ENCODE peak calls at places on chromosome 14, in eight cellular contexts. One of them, this sample, is unnamed.

GRCh38 chr14:72643317-72643801 is 250.5 kb downstream of the DPF3 start:
- DNase-seq in pancreas: no peak
- DNase-seq in progenitor cell of endocrine pancreas: no peak
- DNase-seq in astrocyte of the cerebellum: peak; percentile 95
- DNase-seq in colonic mucosa: no peak
- DNase-seq in endothelial cell: no peak
- DNase-seq in body of pancreas: no peak
- DNase-seq in IMR-90: peak; percentile 99
- DNase-seq in this sample: no peak

GRCh38 chr14:75960219-75960618 is 21.6 kb downstream of the TGFB3 start:
- DNase-seq in pancreas: no peak
- DNase-seq in progenitor cell of endocrine pancreas: no peak
- DNase-seq in astrocyte of the cerebellum: no peak
- DNase-seq in colonic mucosa: no peak
- DNase-seq in endothelial cell: no peak
- DNase-seq in body of pancreas: no peak
- DNase-seq in IMR-90: no peak
- DNase-seq in this sample: peak; percentile 74

GRCh38 chr14:77459072-77459723 is 1.3 kb downstream of the AHSA1 start:
- DNase-seq in pancreas: peak; percentile 34
- DNase-seq in progenitor cell of endocrine pancreas: no peak
- DNase-seq in astrocyte of the cerebellum: peak; percentile 65
- DNase-seq in colonic mucosa: peak; percentile 85
- DNase-seq in endothelial cell: peak; percentile 72
- DNase-seq in body of pancreas: peak; percentile 39
- DNase-seq in IMR-90: peak; percentile 77
- DNase-seq in this sample: peak; percentile 49

GRCh38 chr14:22780105-22780679 is 13.7 kb downstream of the OXA1L start:
- DNase-seq in pancreas: no peak
- DNase-seq in progenitor cell of endocrine pancreas: no peak
- DNase-seq in astrocyte of the cerebellum: no peak
- DNase-seq in colonic mucosa: no peak
- DNase-seq in endothelial cell: no peak
- DNase-seq in body of pancreas: peak; percentile 20
- DNase-seq in IMR-90: peak; percentile 35
- DNase-seq in this sample: no peak

GRCh38 chr14:68666206-68666730 is 126.6 kb downstream of the ZFP36L1 start:
- DNase-seq in pancreas: no peak
- DNase-seq in progenitor cell of endocrine pancreas: no peak
- DNase-seq in astrocyte of the cerebellum: no peak
- DNase-seq in colonic mucosa: no peak
- DNase-seq in endothelial cell: no peak
- DNase-seq in body of pancreas: no peak
- DNase-seq in IMR-90: peak; percentile 43
- DNase-seq in this sample: no peak

GRCh38 chr14:72291908-72292688 is 359.9 kb downstream of the RGS6 start:
- DNase-seq in pancreas: no peak
- DNase-seq in progenitor cell of endocrine pancreas: peak; percentile 16
- DNase-seq in astrocyte of the cerebellum: peak; percentile 1
- DNase-seq in colonic mucosa: no peak
- DNase-seq in endothelial cell: peak; percentile 55
- DNase-seq in body of pancreas: peak; percentile 24
- DNase-seq in IMR-90: peak; percentile 58
- DNase-seq in this sample: peak; percentile 42

GRCh38 chr14:52961060-52961639 is 10.3 kb upstream of the FERMT2 start:
- DNase-seq in pancreas: peak; percentile 27
- DNase-seq in progenitor cell of endocrine pancreas: no peak
- DNase-seq in astrocyte of the cerebellum: no peak
- DNase-seq in colonic mucosa: peak; percentile 28
- DNase-seq in endothelial cell: peak; percentile 21
- DNase-seq in body of pancreas: peak; percentile 63
- DNase-seq in IMR-90: peak; percentile 68
- DNase-seq in this sample: peak; percentile 76

GRCh38 chr14:69535230-69535848 is 39.3 kb downstream of the CCDC177 start:
- DNase-seq in pancreas: no peak
- DNase-seq in progenitor cell of endocrine pancreas: peak; percentile 34
- DNase-seq in astrocyte of the cerebellum: no peak
- DNase-seq in colonic mucosa: peak; percentile 45
- DNase-seq in endothelial cell: peak; percentile 64
- DNase-seq in body of pancreas: peak; percentile 34
- DNase-seq in IMR-90: peak; percentile 50
- DNase-seq in this sample: no peak

GRCh38 chr14:93884950-93885349 is 42.2 kb upstream of the FAM181A start:
- DNase-seq in pancreas: no peak
- DNase-seq in progenitor cell of endocrine pancreas: no peak
- DNase-seq in astrocyte of the cerebellum: no peak
- DNase-seq in colonic mucosa: no peak
- DNase-seq in endothelial cell: no peak
- DNase-seq in body of pancreas: no peak
- DNase-seq in IMR-90: no peak
- DNase-seq in this sample: no peak

GRCh38 chr14:64186231-64187129 is 107.7 kb downstream of the ESR2 start:
- DNase-seq in pancreas: peak; percentile 56
- DNase-seq in progenitor cell of endocrine pancreas: no peak
- DNase-seq in astrocyte of the cerebellum: no peak
- DNase-seq in colonic mucosa: no peak
- DNase-seq in endothelial cell: no peak
- DNase-seq in body of pancreas: peak; percentile 73
- DNase-seq in IMR-90: no peak
- DNase-seq in this sample: no peak

GRCh38 chr14:64465208-64465821 is at the start of gene AKAP5:
- DNase-seq in pancreas: peak; percentile 69
- DNase-seq in progenitor cell of endocrine pancreas: peak; percentile 81
- DNase-seq in astrocyte of the cerebellum: no peak
- DNase-seq in colonic mucosa: peak; percentile 77
- DNase-seq in endothelial cell: peak; percentile 86
- DNase-seq in body of pancreas: peak; percentile 58
- DNase-seq in IMR-90: peak; percentile 11
- DNase-seq in this sample: peak; percentile 86

GRCh38 chr14:88935083-88935482 is 110.6 kb downstream of the TTC8 start:
- DNase-seq in pancreas: no peak
- DNase-seq in progenitor cell of endocrine pancreas: no peak
- DNase-seq in astrocyte of the cerebellum: no peak
- DNase-seq in colonic mucosa: no peak
- DNase-seq in endothelial cell: no peak
- DNase-seq in body of pancreas: no peak
- DNase-seq in IMR-90: no peak
- DNase-seq in this sample: no peak

GRCh38 chr14:88933203-88933602 is 108.8 kb downstream of the TTC8 start:
- DNase-seq in pancreas: no peak
- DNase-seq in progenitor cell of endocrine pancreas: no peak
- DNase-seq in astrocyte of the cerebellum: no peak
- DNase-seq in colonic mucosa: no peak
- DNase-seq in endothelial cell: no peak
- DNase-seq in body of pancreas: no peak
- DNase-seq in IMR-90: no peak
- DNase-seq in this sample: no peak

GRCh38 chr14:88934231-88934898 is 109.9 kb downstream of the TTC8 start:
- DNase-seq in pancreas: no peak
- DNase-seq in progenitor cell of endocrine pancreas: no peak
- DNase-seq in astrocyte of the cerebellum: peak; percentile 8
- DNase-seq in colonic mucosa: no peak
- DNase-seq in endothelial cell: no peak
- DNase-seq in body of pancreas: no peak
- DNase-seq in IMR-90: peak; percentile 49
- DNase-seq in this sample: no peak

GRCh38 chr14:88929656-88930436 is 105.4 kb downstream of the TTC8 start:
- DNase-seq in pancreas: no peak
- DNase-seq in progenitor cell of endocrine pancreas: no peak
- DNase-seq in astrocyte of the cerebellum: no peak
- DNase-seq in colonic mucosa: no peak
- DNase-seq in endothelial cell: no peak
- DNase-seq in body of pancreas: no peak
- DNase-seq in IMR-90: no peak
- DNase-seq in this sample: no peak
- TF ChIP-seq CTCF in pancreas: no peak
- TF ChIP-seq CTCF in progenitor cell of endocrine pancreas: no peak
- TF ChIP-seq CTCF in astrocyte of the cerebellum: no peak
- TF ChIP-seq CTCF in colonic mucosa: no peak
- TF ChIP-seq CTCF in endothelial cell: no peak
- TF ChIP-seq CTCF in body of pancreas: no peak
- TF ChIP-seq CTCF in IMR-90: peak; percentile 4
- TF ChIP-seq CTCF in this sample: no peak

GRCh38 chr14:70873627-70874026 is 33.6 kb upstream of the PCNX1 start:
- DNase-seq in pancreas: no peak
- DNase-seq in progenitor cell of endocrine pancreas: no peak
- DNase-seq in astrocyte of the cerebellum: no peak
- DNase-seq in colonic mucosa: no peak
- DNase-seq in endothelial cell: no peak
- DNase-seq in body of pancreas: no peak
- DNase-seq in IMR-90: no peak
- DNase-seq in this sample: no peak
- TF ChIP-seq CTCF in pancreas: no peak
- TF ChIP-seq CTCF in progenitor cell of endocrine pancreas: no peak
- TF ChIP-seq CTCF in astrocyte of the cerebellum: no peak
- TF ChIP-seq CTCF in colonic mucosa: no peak
- TF ChIP-seq CTCF in endothelial cell: no peak
- TF ChIP-seq CTCF in body of pancreas: no peak
- TF ChIP-seq CTCF in IMR-90: no peak
- TF ChIP-seq CTCF in this sample: peak; percentile 3

GRCh38 chr14:95514131-95515079 is 2.0 kb downstream of the SYNE3 start:
- DNase-seq in pancreas: no peak
- DNase-seq in progenitor cell of endocrine pancreas: no peak
- DNase-seq in astrocyte of the cerebellum: no peak
- DNase-seq in colonic mucosa: no peak
- DNase-seq in endothelial cell: no peak
- DNase-seq in body of pancreas: peak; percentile 57
- DNase-seq in IMR-90: no peak
- DNase-seq in this sample: no peak

GRCh38 chr14:95518045-95518751 is 1.7 kb upstream of the SYNE3 start:
- DNase-seq in pancreas: no peak
- DNase-seq in progenitor cell of endocrine pancreas: no peak
- DNase-seq in astrocyte of the cerebellum: no peak
- DNase-seq in colonic mucosa: no peak
- DNase-seq in endothelial cell: no peak
- DNase-seq in body of pancreas: no peak
- DNase-seq in IMR-90: peak; percentile 57
- DNase-seq in this sample: no peak

GRCh38 chr14:95516554-95517209 is at the start of gene SYNE3:
- DNase-seq in pancreas: peak; percentile 52
- DNase-seq in progenitor cell of endocrine pancreas: no peak
- DNase-seq in astrocyte of the cerebellum: no peak
- DNase-seq in colonic mucosa: peak; percentile 78
- DNase-seq in endothelial cell: no peak
- DNase-seq in body of pancreas: peak; percentile 51
- DNase-seq in IMR-90: no peak
- DNase-seq in this sample: peak; percentile 94

GRCh38 chr14:95515080-95515489 is 1.4 kb downstream of the SYNE3 start:
- DNase-seq in pancreas: no peak
- DNase-seq in progenitor cell of endocrine pancreas: no peak
- DNase-seq in astrocyte of the cerebellum: no peak
- DNase-seq in colonic mucosa: no peak
- DNase-seq in endothelial cell: no peak
- DNase-seq in body of pancreas: peak; percentile 29
- DNase-seq in IMR-90: no peak
- DNase-seq in this sample: no peak

DNA sequence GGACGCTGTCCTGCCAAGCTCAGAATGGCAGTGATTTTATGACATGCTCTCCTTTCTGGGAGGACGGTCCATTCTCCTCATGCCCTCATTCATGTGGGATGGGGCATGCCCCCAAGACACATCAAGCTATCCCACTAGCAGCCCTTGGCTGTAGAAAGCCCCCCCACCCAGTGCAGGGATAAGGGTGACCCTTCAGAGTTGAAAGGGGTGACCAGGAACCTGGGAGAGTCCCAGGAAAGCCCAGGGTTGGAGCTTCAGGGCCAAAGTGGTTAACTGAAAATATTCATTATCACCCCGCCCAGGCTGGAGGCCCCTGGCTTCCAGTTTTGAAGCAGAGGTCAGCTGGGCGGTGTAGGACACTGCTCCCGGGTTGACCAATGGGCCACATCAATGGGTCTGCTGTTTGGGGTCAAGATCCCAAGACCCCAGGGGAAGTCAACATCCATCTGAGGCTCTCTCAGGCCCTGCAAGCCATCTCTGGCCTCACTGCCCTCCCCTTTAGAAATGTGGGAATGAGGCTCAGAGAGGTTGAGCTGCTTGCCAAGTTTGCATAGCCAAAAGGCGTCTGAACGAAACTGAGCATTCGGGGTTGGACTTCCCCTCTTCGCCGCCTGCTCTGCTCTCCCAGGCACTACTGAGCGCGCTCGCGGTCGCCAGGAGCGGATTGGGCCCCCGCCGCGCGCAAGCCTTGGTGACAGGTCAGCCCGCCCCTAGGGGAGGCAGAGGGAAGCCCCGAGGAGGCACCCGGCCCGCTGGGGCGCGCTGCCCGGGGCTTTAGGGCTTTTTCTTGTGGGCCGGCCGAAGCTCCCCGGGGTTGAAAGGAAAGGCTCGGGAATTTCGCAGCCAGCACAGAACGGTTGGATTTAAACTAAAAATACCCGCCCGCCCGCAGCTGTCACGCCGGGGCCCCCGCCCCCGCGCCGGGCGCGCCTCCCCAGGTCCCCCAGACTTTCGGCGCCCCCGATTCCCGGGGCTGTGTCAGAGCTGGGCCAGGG is 630 bp downstream of the SYNE3 start:
- DNase-seq in pancreas: peak; percentile 52
- DNase-seq in progenitor cell of endocrine pancreas: peak; percentile 55
- DNase-seq in astrocyte of the cerebellum: no peak
- DNase-seq in colonic mucosa: peak; percentile 75
- DNase-seq in endothelial cell: peak; percentile 61
- DNase-seq in body of pancreas: peak; percentile 68
- DNase-seq in IMR-90: peak; percentile 45
- DNase-seq in this sample: peak; percentile 94
- TF ChIP-seq CTCF in pancreas: peak; percentile 18
- TF ChIP-seq CTCF in progenitor cell of endocrine pancreas: peak; percentile 57
- TF ChIP-seq CTCF in astrocyte of the cerebellum: peak; percentile 34
- TF ChIP-seq CTCF in colonic mucosa: peak; percentile 35
- TF ChIP-seq CTCF in endothelial cell: no peak
- TF ChIP-seq CTCF in body of pancreas: no peak
- TF ChIP-seq CTCF in IMR-90: peak; percentile 34
- TF ChIP-seq CTCF in this sample: no peak

GRCh38 chr14:97058071-97058470 is 260.9 kb downstream of the VRK1 start:
- DNase-seq in pancreas: no peak
- DNase-seq in progenitor cell of endocrine pancreas: no peak
- DNase-seq in astrocyte of the cerebellum: no peak
- DNase-seq in colonic mucosa: no peak
- DNase-seq in endothelial cell: no peak
- DNase-seq in body of pancreas: no peak
- DNase-seq in IMR-90: no peak
- DNase-seq in this sample: no peak

GRCh38 chr14:97057238-97057637 is 260.1 kb downstream of the VRK1 start:
- DNase-seq in pancreas: no peak
- DNase-seq in progenitor cell of endocrine pancreas: no peak
- DNase-seq in astrocyte of the cerebellum: no peak
- DNase-seq in colonic mucosa: no peak
- DNase-seq in endothelial cell: no peak
- DNase-seq in body of pancreas: no peak
- DNase-seq in IMR-90: no peak
- DNase-seq in this sample: no peak

GRCh38 chr14:97053941-97054340 is 256.8 kb downstream of the VRK1 start:
- DNase-seq in pancreas: no peak
- DNase-seq in progenitor cell of endocrine pancreas: no peak
- DNase-seq in astrocyte of the cerebellum: no peak
- DNase-seq in colonic mucosa: no peak
- DNase-seq in endothelial cell: no peak
- DNase-seq in body of pancreas: no peak
- DNase-seq in IMR-90: no peak
- DNase-seq in this sample: no peak

GRCh38 chr14:97058589-97058988 is 261.4 kb downstream of the VRK1 start:
- DNase-seq in pancreas: no peak
- DNase-seq in progenitor cell of endocrine pancreas: no peak
- DNase-seq in astrocyte of the cerebellum: no peak
- DNase-seq in colonic mucosa: no peak
- DNase-seq in endothelial cell: no peak
- DNase-seq in body of pancreas: no peak
- DNase-seq in IMR-90: no peak
- DNase-seq in this sample: no peak

GRCh38 chr14:97056086-97056485 is 258.9 kb downstream of the VRK1 start:
- DNase-seq in pancreas: no peak
- DNase-seq in progenitor cell of endocrine pancreas: no peak
- DNase-seq in astrocyte of the cerebellum: no peak
- DNase-seq in colonic mucosa: no peak
- DNase-seq in endothelial cell: no peak
- DNase-seq in body of pancreas: no peak
- DNase-seq in IMR-90: no peak
- DNase-seq in this sample: no peak
- TF ChIP-seq CTCF in pancreas: no peak
- TF ChIP-seq CTCF in progenitor cell of endocrine pancreas: no peak
- TF ChIP-seq CTCF in astrocyte of the cerebellum: no peak
- TF ChIP-seq CTCF in colonic mucosa: no peak
- TF ChIP-seq CTCF in endothelial cell: no peak
- TF ChIP-seq CTCF in body of pancreas: no peak
- TF ChIP-seq CTCF in IMR-90: no peak
- TF ChIP-seq CTCF in this sample: no peak